ENCODE peak calls at places on chromosomes 13 and 19, in seven cellular contexts. N is breast epithelium, I is transverse colon, D is NCI-H69, L is C1 segment of cervical spinal cord, H is RKO, M is NCI-H2081. P is an unnamed sample.

GRCh38 chr13:99310382-99311031 is 3.3 kb upstream of the GPR183 start:
- DNase-seq in N (no peak), I (no peak), D (peak), L (no peak), H (no peak), M (no peak), P (peak)

GRCh38 chr13:41812237-41812636 is 148.7 kb downstream of the VWA8 start:
- DNase-seq in N (no peak), I (no peak), D (no peak), L (no peak), H (no peak), M (no peak), P (no peak)

GRCh38 chr13:43543331-43543730 is 243.4 kb downstream of the ENOX1 start:
- DNase-seq in N (no peak), I (no peak), D (no peak), L (no peak), H (no peak), M (no peak), P (no peak)

GRCh38 chr19:6671960-6672359 is 2.0 kb upstream of the TNFSF14 start:
- DNase-seq in N (no peak), I (no peak), D (no peak), L (no peak), H (no peak), M (no peak), P (no peak)

GRCh38 chr19:47363758-47364529 is 14.8 kb downstream of the DHX34 start:
- DNase-seq in N (no peak), I (no peak), D (no peak), L (no peak), H (no peak), M (no peak), P (no peak)

GRCh38 chr19:28399187-28399586 is 813.8 kb downstream of the UQCRFS1 start:
- DNase-seq in N (no peak), I (no peak), D (no peak), L (no peak), H (no peak), M (no peak), P (no peak)

GRCh38 chr19:35461050-35461449 is 13.0 kb downstream of the FFAR2 start:
- DNase-seq in N (no peak), I (no peak), D (no peak), L (no peak), H (no peak), M (no peak), P (no peak)

GRCh38 chr19:38538793-38539528 is 78.8 kb downstream of the MAP4K1 start:
- DNase-seq in N (no peak), I (no peak), D (no peak), L (no peak), H (no peak), M (no peak), P (no peak)

GRCh38 chr13:27016871-27017270 is 154.7 kb downstream of the USP12 start:
- DNase-seq in N (no peak), I (peak), D (no peak), L (no peak), H (no peak), M (no peak), P (no peak)

GRCh38 chr13:97282705-97283104 is 60.6 kb downstream of the MBNL2 start:
- DNase-seq in N (no peak), I (no peak), D (no peak), L (no peak), H (no peak), M (no peak), P (no peak)

GRCh38 chr13:27186295-27186694 is 14.7 kb upstream of the USP12 start:
- DNase-seq in N (no peak), I (no peak), D (no peak), L (no peak), H (no peak), M (no peak), P (no peak)

GRCh38 chr13:42524487-42525034 is 49.4 kb upstream of the TNFSF11 start:
- DNase-seq in N (no peak), I (no peak), D (no peak), L (no peak), H (no peak), M (no peak), P (no peak)

GRCh38 chr19:38805180-38805579 is 7.6 kb downstream of the LGALS4 start:
- DNase-seq in N (no peak), I (no peak), D (no peak), L (no peak), H (peak), M (no peak), P (no peak)

GRCh38 chr13:43297967-43298366 is 274.6 kb downstream of the DNAJC15 start:
- DNase-seq in N (no peak), I (no peak), D (peak), L (no peak), H (no peak), M (peak), P (no peak)

GRCh38 chr13:49865174-49865573 is 71.0 kb downstream of the SPRYD7 start:
- DNase-seq in N (no peak), I (no peak), D (no peak), L (no peak), H (no peak), M (no peak), P (no peak)

GRCh38 chr19:55131421-55131820 is 14.0 kb upstream of the PPP1R12C start:
- DNase-seq in N (no peak), I (no peak), D (no peak), L (no peak), H (no peak), M (no peak), P (peak)

GRCh38 chr19:53704011-53704410 is 72.2 kb downstream of the DPRX start:
- DNase-seq in N (no peak), I (no peak), D (no peak), L (no peak), H (no peak), M (no peak), P (no peak)

GRCh38 chr19:41189425-41190065 is 3.5 kb upstream of the CYP2S1 start:
- DNase-seq in N (no peak), I (no peak), D (peak), L (no peak), H (no peak), M (no peak), P (no peak)

GRCh38 chr19:8611890-8612806 is 1.6 kb upstream of the ADAMTS10 start:
- DNase-seq in N (no peak), I (peak), D (peak), L (no peak), H (no peak), M (no peak), P (no peak)

GRCh38 chr13:32548837-32549236 is 10.2 kb upstream of the N4BP2L2 start:
- DNase-seq in N (no peak), I (no peak), D (no peak), L (no peak), H (no peak), M (no peak), P (no peak)

GRCh38 chr19:47765522-47766358 is 12.8 kb upstream of the SELENOW start:
- DNase-seq in N (peak), I (peak), D (peak), L (peak), H (peak), M (peak), P (no peak)

GRCh38 chr13:50838701-50839100 is 4.8 kb downstream of the DLEU7 start:
- DNase-seq in N (no peak), I (no peak), D (no peak), L (no peak), H (no peak), M (no peak), P (no peak)

GRCh38 chr13:20191311-20191901 is 1.3 kb downstream of the GJB2 start:
- DNase-seq in N (no peak), I (peak), D (no peak), L (no peak), H (no peak), M (no peak), P (no peak)

GRCh38 chr13:34941835-34942731 is at the start of gene NBEA:
- DNase-seq in N (peak), I (peak), D (peak), L (peak), H (no peak), M (peak), P (no peak)

GRCh38 chr19:42288411-42288810 is 13.5 kb upstream of the PRR19 start:
- DNase-seq in N (no peak), I (no peak), D (no peak), L (no peak), H (no peak), M (no peak), P (no peak)

GRCh38 chr19:32599736-32600157 is 18.8 kb downstream of the PDCD5 start:
- DNase-seq in N (no peak), I (peak), D (peak), L (no peak), H (peak), M (peak), P (no peak)

GRCh38 chr19:35558400-35559280 is 4.8 kb downstream of the ATP4A start:
- DNase-seq in N (no peak), I (no peak), D (no peak), L (no peak), H (no peak), M (no peak), P (no peak)

GRCh38 chr13:80338781-80339577 is 1.9 kb downstream of the SPRY2 start:
- DNase-seq in N (peak), I (peak), D (peak), L (peak), H (peak), M (peak), P (no peak)

GRCh38 chr19:17260842-17261325 is 3.7 kb downstream of the USHBP1 start:
- DNase-seq in N (peak), I (peak), D (peak), L (peak), H (peak), M (peak), P (no peak)

GRCh38 chr13:110471833-110472162 is 89.7 kb downstream of the RAB20 start:
- DNase-seq in N (no peak), I (peak), D (no peak), L (peak), H (peak), M (no peak), P (no peak)

GRCh38 chr19:12567951-12568350 is 16.7 kb upstream of the ZNF564 start:
- DNase-seq in N (no peak), I (no peak), D (no peak), L (no peak), H (no peak), M (no peak), P (peak)

GRCh38 chr19:30406220-30406944 is 34.2 kb downstream of the ZNF536 start:
- DNase-seq in N (no peak), I (peak), D (no peak), L (no peak), H (no peak), M (no peak), P (peak)

GRCh38 chr13:77928909-77929308 is 10.3 kb upstream of the EDNRB start:
- DNase-seq in N (no peak), I (no peak), D (no peak), L (no peak), H (peak), M (no peak), P (no peak)

GRCh38 chr19:2636897-2637683 is 65.4 kb downstream of the GNG7 start:
- DNase-seq in N (no peak), I (peak), D (peak), L (peak), H (peak), M (no peak), P (no peak)

GRCh38 chr13:47004022-47004421 is 107.2 kb upstream of the HTR2A start:
- DNase-seq in N (no peak), I (no peak), D (no peak), L (no peak), H (no peak), M (no peak), P (no peak)

GRCh38 chr13:36329355-36329754 is 16.8 kb downstream of the SPART start:
- DNase-seq in N (no peak), I (no peak), D (no peak), L (no peak), H (no peak), M (no peak), P (no peak)

GRCh38 chr13:41049480-41049879 is 11.8 kb upstream of the WBP4 start:
- DNase-seq in N (no peak), I (no peak), D (no peak), L (no peak), H (no peak), M (no peak), P (no peak)

GRCh38 chr13:113669871-113670341 is 2.9 kb downstream of the GRK1 start:
- DNase-seq in N (peak), I (peak), D (no peak), L (no peak), H (no peak), M (no peak), P (no peak)